ENCODE peak calls at places on chromosomes 4 and X, in four cellular contexts. One of them, this sample, is unnamed. For H3K4me1, the result is how much of the 10 kb centered on the place peaks cover.

GRCh38 chrX:53048169-53049126 is at the start of gene GPR173:
- DNase-seq in NT2/D1: peak
- DNase-seq in mesendoderm: peak
- DNase-seq in SJSA1: peak
- DNase-seq in this sample: peak

GRCh38 chr4:15531792-15532191 is 62.1 kb downstream of the CC2D2A start:
- DNase-seq in NT2/D1: no peak
- DNase-seq in SJSA1: no peak
- DNase-seq in mesendoderm: peak
- DNase-seq in this sample: no peak

GRCh38 chr4:148444296-148445070 is 2.3 kb upstream of the NR3C2 start:
- DNase-seq in SJSA1: peak
- DNase-seq in mesendoderm: peak
- DNase-seq in NT2/D1: no peak
- DNase-seq in this sample: peak

GRCh38 chr4:183508693-183509092 is 3.8 kb downstream of the ING2 start:
- DNase-seq in SJSA1: no peak
- DNase-seq in mesendoderm: no peak
- DNase-seq in NT2/D1: no peak
- DNase-seq in this sample: no peak

GRCh38 chrX:16828126-16828908 is 41.8 kb downstream of the RBBP7 start:
- DNase-seq in mesendoderm: no peak
- DNase-seq in NT2/D1: no peak
- DNase-seq in SJSA1: no peak
- DNase-seq in this sample: no peak

GRCh38 chrX:2711441-2711840 is 20.3 kb downstream of the CD99 start:
- DNase-seq in NT2/D1: no peak
- DNase-seq in SJSA1: no peak
- DNase-seq in mesendoderm: no peak
- DNase-seq in this sample: no peak

GRCh38 chrX:132837126-132837525 is 121.3 kb downstream of the HS6ST2 start:
- DNase-seq in NT2/D1: no peak
- DNase-seq in mesendoderm: no peak
- DNase-seq in SJSA1: peak
- DNase-seq in this sample: no peak

GRCh38 chrX:73400136-73400748 is 46.6 kb upstream of the CDX4 start:
- DNase-seq in NT2/D1: no peak
- DNase-seq in SJSA1: no peak
- DNase-seq in mesendoderm: peak
- DNase-seq in this sample: no peak

GRCh38 chrX:120562569-120562926 is 1.8 kb upstream of the CUL4B start:
- DNase-seq in SJSA1: no peak
- DNase-seq in NT2/D1: no peak
- DNase-seq in mesendoderm: no peak
- DNase-seq in this sample: no peak

GRCh38 chrX:13398839-13399238 is 79.0 kb upstream of the ATXN3L start:
- DNase-seq in SJSA1: no peak
- DNase-seq in mesendoderm: no peak
- DNase-seq in NT2/D1: no peak
- DNase-seq in this sample: no peak

GRCh38 chr4:102717448-102718092 is 43.2 kb downstream of the MANBA start:
- DNase-seq in NT2/D1: no peak
- DNase-seq in SJSA1: no peak
- DNase-seq in mesendoderm: no peak
- DNase-seq in this sample: no peak

GRCh38 chrX:97639526-97639925 is 755.8 kb downstream of the RPA4 start:
- DNase-seq in NT2/D1: peak
- DNase-seq in mesendoderm: peak
- DNase-seq in SJSA1: no peak
- DNase-seq in this sample: no peak

GRCh38 chrX:95764972-95765451 is 919.6 kb upstream of the DIAPH2 start:
- DNase-seq in mesendoderm: peak
- DNase-seq in NT2/D1: peak
- DNase-seq in SJSA1: no peak
- DNase-seq in this sample: no peak

GRCh38 chr4:4443821-4444220 is 56.9 kb downstream of the NSG1 start:
- DNase-seq in NT2/D1: no peak
- DNase-seq in SJSA1: peak
- DNase-seq in mesendoderm: peak
- DNase-seq in this sample: no peak

GRCh38 chr4:101155859-101156430 is 191.4 kb downstream of the PPP3CA start:
- DNase-seq in NT2/D1: no peak
- DNase-seq in mesendoderm: no peak
- DNase-seq in SJSA1: no peak
- DNase-seq in this sample: no peak

GRCh38 chr4:95549246-95550138 is 719 bp upstream of the UNC5C start:
- DNase-seq in SJSA1: peak
- DNase-seq in mesendoderm: peak
- DNase-seq in NT2/D1: no peak
- DNase-seq in this sample: peak

GRCh38 chrX:123361371-123361770 is 177.3 kb downstream of the GRIA3 start:
- DNase-seq in SJSA1: no peak
- DNase-seq in mesendoderm: no peak
- DNase-seq in NT2/D1: no peak
- DNase-seq in this sample: no peak

GRCh38 chr4:134944115-134944514 is 742.5 kb upstream of the PABPC4L start:
- DNase-seq in SJSA1: no peak
- DNase-seq in NT2/D1: no peak
- DNase-seq in mesendoderm: no peak
- DNase-seq in this sample: no peak

GRCh38 chrX:93649381-93649780 is 24.0 kb downstream of the NAP1L3 start:
- DNase-seq in SJSA1: no peak
- DNase-seq in mesendoderm: peak
- DNase-seq in NT2/D1: no peak
- DNase-seq in this sample: no peak

GRCh38 chr4:41433361-41433760 is 104.6 kb upstream of the LIMCH1 start:
- DNase-seq in NT2/D1: no peak
- DNase-seq in SJSA1: no peak
- DNase-seq in mesendoderm: no peak
- DNase-seq in this sample: no peak

DNA sequence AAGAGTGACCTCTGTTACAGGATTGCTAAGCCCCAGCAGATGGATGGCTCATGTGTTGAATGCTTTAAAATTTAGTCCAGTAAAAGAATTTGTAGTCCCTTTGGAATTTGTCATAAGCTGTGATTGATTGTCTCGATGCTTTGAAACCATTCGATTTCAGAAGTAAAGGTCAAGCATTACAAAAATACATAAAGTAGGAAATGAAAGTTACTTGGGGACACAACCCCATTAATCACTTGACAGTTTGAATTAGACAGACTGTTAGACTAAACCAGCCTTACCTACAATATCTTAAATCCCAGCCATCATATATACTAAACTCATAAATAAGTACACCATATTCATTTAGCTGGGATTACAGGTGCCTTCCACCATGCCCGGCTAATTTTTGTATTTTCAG is 6.6 kb downstream of the REST start:
- DNase-seq in mesendoderm: no peak
- DNase-seq in SJSA1: no peak
- DNase-seq in NT2/D1: no peak
- DNase-seq in this sample: no peak
- H3K4me1 ChIP-seq in mesendoderm: under half
- H3K4me1 ChIP-seq in SJSA1: under half
- H3K4me1 ChIP-seq in NT2/D1: under half
- H3K4me1 ChIP-seq in this sample: half or more

DNA sequence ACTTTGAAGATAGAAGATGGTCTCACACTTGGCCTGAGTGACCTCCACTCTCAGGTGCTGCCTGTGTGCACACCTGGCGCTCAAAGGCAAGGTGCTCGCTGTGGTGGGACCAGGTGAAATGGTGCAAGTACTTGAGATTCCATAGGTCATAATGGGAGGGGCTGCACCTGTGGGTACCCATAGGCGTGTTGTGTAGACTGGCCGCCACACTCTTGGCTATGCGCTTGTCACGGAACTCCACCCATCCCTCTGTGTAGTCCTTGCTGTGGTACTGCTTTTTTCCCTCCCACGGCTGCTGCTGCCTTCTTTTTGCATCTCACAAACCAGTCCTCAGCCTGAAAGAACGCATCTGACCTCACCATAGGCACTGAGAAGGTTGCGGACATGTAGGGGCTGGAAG is 27.0 kb downstream of the METAP1 start:
- DNase-seq in NT2/D1: no peak
- DNase-seq in mesendoderm: no peak
- DNase-seq in SJSA1: no peak
- DNase-seq in this sample: no peak
- H3K4me3 ChIP-seq in NT2/D1: no peak
- H3K4me3 ChIP-seq in mesendoderm: no peak
- H3K4me3 ChIP-seq in SJSA1: no peak
- H3K4me3 ChIP-seq in this sample: no peak

DNA sequence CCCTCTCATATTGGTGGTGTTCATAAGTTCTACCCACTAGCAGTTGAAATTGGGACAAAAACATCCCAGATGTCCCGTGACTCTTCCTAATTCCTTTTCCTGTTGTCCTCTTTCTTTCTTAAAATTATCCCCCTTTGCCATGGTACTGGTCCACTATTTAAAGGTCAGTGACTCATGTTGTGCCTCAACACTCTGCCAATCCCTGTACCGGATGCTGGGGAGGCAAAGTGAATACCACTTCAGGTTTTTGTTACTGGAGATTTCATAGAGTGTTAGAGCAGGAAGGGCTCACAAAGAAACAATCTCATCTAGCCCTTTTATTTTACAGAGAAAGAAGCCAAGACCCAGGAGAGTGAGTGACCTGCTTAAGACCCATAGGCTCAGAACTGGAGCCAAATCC is 24.6 kb downstream of the SEPTIN11 start:
- DNase-seq in SJSA1: no peak
- DNase-seq in mesendoderm: no peak
- DNase-seq in NT2/D1: no peak
- DNase-seq in this sample: no peak
- H3K4me1 ChIP-seq in SJSA1: under half
- H3K4me1 ChIP-seq in mesendoderm: under half
- H3K4me1 ChIP-seq in NT2/D1: under half
- H3K4me1 ChIP-seq in this sample: under half

GRCh38 chr4:86847576-86847975 is 1.6 kb downstream of the SLC10A6 start:
- DNase-seq in SJSA1: no peak
- DNase-seq in NT2/D1: no peak
- DNase-seq in mesendoderm: no peak
- DNase-seq in this sample: no peak

GRCh38 chr4:86845593-86845992 is 3.6 kb downstream of the SLC10A6 start:
- DNase-seq in mesendoderm: no peak
- DNase-seq in SJSA1: no peak
- DNase-seq in NT2/D1: no peak
- DNase-seq in this sample: no peak

GRCh38 chr4:86846921-86847320 is 2.3 kb downstream of the SLC10A6 start:
- DNase-seq in SJSA1: no peak
- DNase-seq in mesendoderm: no peak
- DNase-seq in NT2/D1: no peak
- DNase-seq in this sample: no peak

GRCh38 chr4:86848136-86848535 is 1.0 kb downstream of the SLC10A6 start:
- DNase-seq in mesendoderm: peak
- DNase-seq in NT2/D1: no peak
- DNase-seq in SJSA1: no peak
- DNase-seq in this sample: no peak

GRCh38 chr4:86848732-86849617 is at the start of gene SLC10A6:
- DNase-seq in mesendoderm: no peak
- DNase-seq in SJSA1: no peak
- DNase-seq in NT2/D1: no peak
- DNase-seq in this sample: no peak
- H3K4me3 ChIP-seq in mesendoderm: no peak
- H3K4me3 ChIP-seq in SJSA1: no peak
- H3K4me3 ChIP-seq in NT2/D1: no peak
- H3K4me3 ChIP-seq in this sample: peak

GRCh38 chrX:43702660-43703059 is 46.6 kb downstream of the MAOA start:
- DNase-seq in mesendoderm: no peak
- DNase-seq in SJSA1: no peak
- DNase-seq in NT2/D1: no peak
- DNase-seq in this sample: no peak

GRCh38 chrX:43702079-43702524 is 46.0 kb downstream of the MAOA start:
- DNase-seq in SJSA1: no peak
- DNase-seq in mesendoderm: no peak
- DNase-seq in NT2/D1: no peak
- DNase-seq in this sample: no peak

GRCh38 chrX:43706786-43707185 is 50.7 kb downstream of the MAOA start:
- DNase-seq in mesendoderm: no peak
- DNase-seq in SJSA1: no peak
- DNase-seq in NT2/D1: no peak
- DNase-seq in this sample: no peak

GRCh38 chrX:43707812-43708548 is 51.9 kb downstream of the MAOA start:
- DNase-seq in NT2/D1: no peak
- DNase-seq in SJSA1: no peak
- DNase-seq in mesendoderm: no peak
- DNase-seq in this sample: peak

DNA sequence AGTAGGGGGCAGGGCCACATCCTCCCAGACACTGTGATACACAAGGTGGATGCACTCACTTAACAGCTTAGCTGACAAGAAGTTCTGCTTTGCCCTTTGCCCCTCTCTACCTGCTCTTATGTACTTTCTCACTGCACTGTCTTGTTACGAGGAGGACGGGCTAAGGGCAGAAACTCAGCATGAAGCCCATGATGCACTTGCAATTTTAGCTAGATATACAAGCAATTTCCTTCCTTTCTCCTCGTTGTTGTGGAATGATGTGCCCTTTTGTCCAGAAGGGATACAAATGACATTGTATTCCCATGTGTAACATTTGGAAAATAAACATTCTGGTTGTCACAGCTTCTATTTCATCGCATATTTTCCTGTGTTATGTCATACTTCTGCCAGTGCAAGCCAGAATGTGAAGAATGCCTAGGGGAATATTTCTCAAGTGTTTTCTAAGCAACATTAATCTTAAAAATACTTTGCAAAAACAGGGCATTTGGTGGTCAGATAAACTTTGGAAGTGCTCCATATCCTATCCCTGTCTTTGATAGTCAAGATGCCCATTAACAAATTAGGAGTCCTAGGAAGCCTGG is 47.2 kb downstream of the MAOA start:
- DNase-seq in SJSA1: peak
- DNase-seq in mesendoderm: no peak
- DNase-seq in NT2/D1: no peak
- DNase-seq in this sample: no peak
- H3K4me1 ChIP-seq in SJSA1: under half
- H3K4me1 ChIP-seq in mesendoderm: under half
- H3K4me1 ChIP-seq in NT2/D1: under half
- H3K4me1 ChIP-seq in this sample: half or more

GRCh38 chrX:68830486-68831404 is 1.9 kb downstream of the EFNB1 start:
- DNase-seq in SJSA1: no peak
- DNase-seq in NT2/D1: no peak
- DNase-seq in mesendoderm: no peak
- DNase-seq in this sample: no peak
- H3K4me3 ChIP-seq in SJSA1: peak
- H3K4me3 ChIP-seq in NT2/D1: peak
- H3K4me3 ChIP-seq in mesendoderm: no peak
- H3K4me3 ChIP-seq in this sample: peak

GRCh38 chr4:2857349-2857927 is 13.8 kb downstream of the ADD1 start:
- DNase-seq in SJSA1: no peak
- DNase-seq in NT2/D1: no peak
- DNase-seq in mesendoderm: no peak
- DNase-seq in this sample: no peak

GRCh38 chr4:2860391-2861348 is 17.0 kb downstream of the ADD1 start:
- DNase-seq in mesendoderm: peak
- DNase-seq in NT2/D1: no peak
- DNase-seq in SJSA1: no peak
- DNase-seq in this sample: peak

GRCh38 chr4:2861631-2862436 is 18.2 kb downstream of the ADD1 start:
- DNase-seq in SJSA1: no peak
- DNase-seq in NT2/D1: no peak
- DNase-seq in mesendoderm: no peak
- DNase-seq in this sample: no peak

GRCh38 chr4:2858451-2859217 is 15.0 kb downstream of the ADD1 start:
- DNase-seq in SJSA1: no peak
- DNase-seq in mesendoderm: no peak
- DNase-seq in NT2/D1: no peak
- DNase-seq in this sample: no peak

GRCh38 chr4:2859514-2859913 is 15.9 kb downstream of the ADD1 start:
- DNase-seq in mesendoderm: no peak
- DNase-seq in NT2/D1: no peak
- DNase-seq in SJSA1: no peak
- DNase-seq in this sample: no peak
- H3K4me1 ChIP-seq in mesendoderm: under half
- H3K4me1 ChIP-seq in NT2/D1: under half
- H3K4me1 ChIP-seq in SJSA1: under half
- H3K4me1 ChIP-seq in this sample: half or more

This sample was measured in left ventricle myocardium inferior.